ENCODE peak calls at places on chromosomes 7 and 10, in four cellular contexts. L is kidney, Y is AG09319, Z is heart left ventricle. M is an unnamed sample.

GRCh38 chr7:83532229-83532628 is 116.7 kb downstream of the SEMA3E start:
- DNase-seq in L (no peak), Y (no peak), Z (no peak), M (no peak)

GRCh38 chr10:97050205-97050745 is 135.5 kb downstream of the SLIT1 start:
- DNase-seq in L (peak; percentile 37), Y (no peak), Z (no peak), M (no peak)

GRCh38 chr7:159128767-159129166 is 15.9 kb downstream of the VIPR2 start:
- DNase-seq in L (peak; percentile 54), Y (no peak), Z (no peak), M (no peak)

GRCh38 chr7:66267249-66267648 is 62.1 kb downstream of the TPST1 start:
- DNase-seq in L (no peak), Y (peak; percentile 90), Z (no peak), M (no peak)

GRCh38 chr10:70480254-70480861 is 1.8 kb downstream of the PALD1 start:
- DNase-seq in L (no peak), Y (no peak), Z (no peak), M (peak; percentile 59)

GRCh38 chr7:107854989-107855388 is 36.0 kb upstream of the DLD start:
- DNase-seq in L (no peak), Y (no peak), Z (no peak), M (no peak)

GRCh38 chr10:79436850-79437103 is 8.6 kb downstream of the ZCCHC24 start:
- DNase-seq in L (no peak), Y (no peak), Z (no peak), M (no peak)

GRCh38 chr10:3415038-3415736 is 242.6 kb upstream of the PITRM1 start:
- DNase-seq in L (no peak), Y (no peak), Z (no peak), M (no peak)